ENCODE peak calls at places on chromosomes 3 and 15, in nine cellular contexts. Z is neuronal stem cell, D is sigmoid colon, J is adipocyte, A is mesenchymal stem cell, Q is stomach, B is IMR-90, E is uterus, R is astrocyte. U is an unnamed sample. For H3K4me1, the result is how much of the 10 kb centered on the place peaks cover.

GRCh38 chr3:131543714-131544113 is 40.9 kb upstream of the MRPL3 start:
- DNase-seq in Z (no peak), D (peak), J (peak), A (peak), Q (peak), B (peak), E (peak), R (peak), U (peak)

GRCh38 chr3:42846682-42847522 is 28.8 kb downstream of the CYP8B1 start:
- DNase-seq in Z (no peak), D (no peak), J (no peak), A (no peak), Q (no peak), B (no peak), E (no peak), R (no peak), U (no peak)

GRCh38 chr3:121477589-121477988 is 68.2 kb downstream of the POLQ start:
- DNase-seq in Z (no peak), D (no peak), J (peak), A (peak), Q (no peak), B (peak), E (no peak), R (peak), U (no peak)

GRCh38 chr3:128320551-128321340 is 145.9 kb downstream of the DNAJB8 start:
- DNase-seq in Z (no peak), D (peak), J (no peak), A (no peak), Q (peak), B (no peak), E (peak), R (no peak), U (no peak)

GRCh38 chr3:107660316-107660976 is 137.7 kb downstream of the BBX start:
- DNase-seq in Z (no peak), D (no peak), J (peak), A (peak), Q (no peak), B (peak), E (no peak), R (no peak), U (no peak)

GRCh38 chr3:155714295-155714718 is 30.6 kb downstream of the PLCH1 start:
- DNase-seq in Z (peak), D (no peak), J (no peak), A (no peak), Q (no peak), B (no peak), E (no peak), R (no peak), U (no peak)

GRCh38 chr3:16719426-16719825 is 114.2 kb upstream of the DAZL start:
- DNase-seq in Z (no peak), D (no peak), J (no peak), A (no peak), Q (no peak), B (no peak), E (no peak), R (no peak), U (no peak)

GRCh38 chr15:70936326-70936725 is 43.7 kb downstream of the LRRC49 start:
- DNase-seq in Z (no peak), D (no peak), J (no peak), A (no peak), Q (no peak), B (peak), E (no peak), R (peak), U (no peak)

GRCh38 chr3:48306860-48307530 is 26.5 kb downstream of the SPINK8 start:
- DNase-seq in Z (no peak), D (no peak), J (no peak), A (no peak), Q (no peak), B (no peak), E (no peak), R (no peak), U (no peak)

GRCh38 chr3:12336099-12336498 is 47.2 kb downstream of the PPARG start:
- DNase-seq in Z (no peak), D (no peak), J (no peak), A (no peak), Q (no peak), B (no peak), E (no peak), R (peak), U (no peak)

GRCh38 chr3:43838877-43839276 is 148.1 kb downstream of the ABHD5 start:
- DNase-seq in Z (no peak), D (no peak), J (no peak), A (no peak), Q (no peak), B (no peak), E (no peak), R (no peak), U (no peak)

GRCh38 chr3:46707601-46708011 is 6.4 kb downstream of the TMIE start:
- DNase-seq in Z (no peak), D (peak), J (no peak), A (no peak), Q (no peak), B (no peak), E (peak), R (no peak), U (no peak)

GRCh38 chr15:26974120-26974780 is 3.3 kb downstream of the GABRG3 start:
- DNase-seq in Z (peak), D (no peak), J (peak), A (no peak), Q (no peak), B (peak), E (no peak), R (peak), U (no peak)

GRCh38 chr3:146177072-146177936 is 16.3 kb upstream of the PLOD2 start:
- DNase-seq in Z (no peak), D (peak), J (no peak), A (no peak), Q (no peak), B (no peak), E (peak), R (no peak), U (peak)

GRCh38 chr3:13955084-13955483 is 75.2 kb upstream of the WNT7A start:
- DNase-seq in Z (no peak), D (no peak), J (no peak), A (no peak), Q (no peak), B (no peak), E (no peak), R (no peak), U (no peak)

GRCh38 chr15:73709671-73710070 is 25.5 kb downstream of the CD276 start:
- DNase-seq in Z (no peak), D (no peak), J (no peak), A (no peak), Q (no peak), B (no peak), E (no peak), R (no peak), U (no peak)

GRCh38 chr3:6119367-6119766 is 741.5 kb upstream of the GRM7 start:
- DNase-seq in Z (no peak), D (no peak), J (no peak), A (no peak), Q (no peak), B (no peak), E (no peak), R (no peak), U (no peak)

GRCh38 chr15:40314723-40315276 is 7.1 kb upstream of the PLCB2 start:
- DNase-seq in Z (no peak), D (no peak), J (peak), A (no peak), Q (no peak), B (peak), E (no peak), R (no peak), U (no peak)

GRCh38 chr3:52523386-52524257 is 10.0 kb downstream of the NT5DC2 start:
- DNase-seq in Z (no peak), D (peak), J (no peak), A (no peak), Q (no peak), B (no peak), E (no peak), R (no peak), U (peak)

DNA sequence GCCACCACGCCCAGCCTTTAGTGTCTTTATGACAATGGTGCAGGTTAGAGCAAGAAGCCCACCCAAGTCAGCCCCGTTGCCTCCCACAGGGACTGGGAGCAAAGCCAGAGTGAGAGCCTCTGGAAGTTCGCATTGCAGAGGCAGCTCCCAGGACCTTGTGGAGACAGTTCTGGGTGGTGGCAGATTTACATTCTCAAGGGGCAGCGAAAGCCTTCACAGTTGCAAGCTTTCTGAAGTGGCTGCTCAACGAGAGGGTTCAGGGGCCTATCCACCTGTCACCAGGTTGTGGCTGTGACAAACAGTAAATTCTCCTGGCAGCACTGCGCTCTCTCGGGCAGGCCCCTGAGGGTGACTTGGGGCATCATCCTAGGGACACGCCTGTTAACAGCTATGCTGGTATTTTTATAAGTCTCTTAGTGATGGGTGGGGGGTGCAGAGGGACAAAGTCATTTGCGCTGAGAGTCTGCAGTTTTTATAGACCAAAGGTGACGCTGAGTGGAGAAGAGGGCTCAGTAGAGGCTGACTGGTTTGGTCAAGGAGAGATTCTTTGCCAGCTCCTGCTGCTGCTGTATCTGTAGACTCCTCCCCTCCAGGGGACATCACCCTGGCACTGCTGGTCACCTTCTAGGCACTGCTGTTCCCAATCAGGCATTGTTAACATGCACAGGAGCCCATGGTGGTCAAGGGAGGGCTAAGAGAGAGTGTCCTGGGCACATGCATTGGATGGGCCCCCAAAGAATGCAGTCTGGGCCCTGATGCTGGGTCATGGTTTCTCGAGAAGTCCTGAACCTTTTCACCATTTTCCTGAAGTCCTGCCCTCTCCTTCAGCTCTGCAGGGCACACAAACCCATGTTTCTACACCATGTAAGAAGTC is 57.5 kb upstream of the KLF13 start:
- DNase-seq in Z (no peak), D (peak), J (no peak), A (no peak), Q (peak), B (no peak), E (peak), R (no peak), U (peak)
- H3K4me1 ChIP-seq in Z (under half), D (under half), J (under half), A (under half), Q (under half), B (under half), E (under half), R (under half), U (under half)

GRCh38 chr15:65258863-65259262 is 27.8 kb downstream of the PARP16 start:
- DNase-seq in Z (no peak), D (peak), J (no peak), A (peak), Q (no peak), B (no peak), E (peak), R (no peak), U (no peak)
- H3K4me1 ChIP-seq in Z (under half), D (half or more), J (under half), A (under half), Q (under half), B (under half), E (under half), R (under half), U (under half)

GRCh38 chr3:157088506-157089454 is 71.2 kb downstream of the CCNL1 start:
- DNase-seq in Z (peak), D (peak), J (peak), A (peak), Q (peak), B (peak), E (peak), R (peak), U (peak)
- H3K4me1 ChIP-seq in Z (under half), D (half or more), J (under half), A (under half), Q (under half), B (under half), E (under half), R (under half), U (under half)

GRCh38 chr3:184321666-184322065 is 7.3 kb downstream of the EIF4G1 start:
- DNase-seq in Z (no peak), D (no peak), J (no peak), A (no peak), Q (no peak), B (no peak), E (no peak), R (no peak), U (no peak)

GRCh38 chr3:184322731-184323487 is 8.5 kb downstream of the EIF4G1 start:
- DNase-seq in Z (no peak), D (no peak), J (no peak), A (no peak), Q (no peak), B (no peak), E (peak), R (no peak), U (peak)

GRCh38 chr3:184316792-184317191 is 2.4 kb downstream of the EIF4G1 start:
- DNase-seq in Z (no peak), D (no peak), J (no peak), A (no peak), Q (no peak), B (no peak), E (no peak), R (no peak), U (no peak)

GRCh38 chr3:184317201-184317600 is 2.8 kb downstream of the EIF4G1 start:
- DNase-seq in Z (no peak), D (no peak), J (no peak), A (no peak), Q (no peak), B (no peak), E (no peak), R (no peak), U (peak)

DNA sequence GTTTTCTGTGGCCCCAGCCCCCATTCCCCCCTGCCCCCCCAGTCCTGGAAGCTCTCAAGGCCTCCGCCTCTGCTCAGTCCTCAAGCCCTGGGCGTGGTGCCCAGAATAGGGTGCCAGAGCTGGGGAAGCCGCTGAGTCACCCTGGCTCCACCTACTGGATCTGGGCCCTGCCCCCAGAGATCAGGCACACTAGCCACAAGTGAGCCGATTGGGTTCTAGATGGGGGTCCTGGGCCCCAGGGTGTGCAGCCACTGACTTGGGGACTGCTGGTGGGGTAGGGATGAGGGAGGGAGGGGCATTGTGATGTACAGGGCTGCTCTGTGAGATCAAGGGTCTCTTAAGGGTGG is 5.7 kb downstream of the EIF4G1 start:
- DNase-seq in Z (no peak), D (peak), J (peak), A (peak), Q (peak), B (peak), E (peak), R (peak), U (peak)
- H3K4me1 ChIP-seq in Z (under half), D (half or more), J (half or more), A (under half), Q (half or more), B (under half), E (under half), R (under half), U (half or more)

U was measured in psoas muscle.